ENCODE peak calls at places on chromosomes 12 and 14, in nine cellular contexts. I is tibial artery, P is psoas muscle, D is transverse colon, K is ovary, F is heart right ventricle, M is lung, Q is OCI-LY7, N is K562. X is an unnamed sample.

GRCh38 chr14:56570295-56570694 is 9.3 kb upstream of the TMEM260 start:
- DNase-seq in I (no peak), P (no peak), D (no peak), K (no peak), F (no peak), M (no peak), Q (no peak), N (no peak), X (no peak)

GRCh38 chr12:2794261-2794735 is 472 bp upstream of the FKBP4 start:
- DNase-seq in I (peak; percentile 23), P (peak; percentile 30), D (peak; percentile 26), K (no peak), F (no peak), M (no peak), Q (peak; percentile 7), N (no peak), X (no peak)

GRCh38 chr14:22850944-22851790 is 14.8 kb downstream of the MMP14 start:
- DNase-seq in I (peak; percentile 94), P (peak; percentile 88), D (peak; percentile 72), K (peak; percentile 92), F (peak; percentile 92), M (peak; percentile 68), Q (no peak), N (no peak), X (no peak)

GRCh38 chr14:74647834-74648361 is 35.9 kb upstream of the LTBP2 start:
- DNase-seq in I (no peak), P (no peak), D (no peak), K (peak; percentile 55), F (no peak), M (no peak), Q (no peak), N (no peak), X (no peak)

GRCh38 chr14:76413962-76414665 is 38.2 kb downstream of the ESRRB start:
- DNase-seq in I (no peak), P (no peak), D (no peak), K (no peak), F (no peak), M (no peak), Q (no peak), N (no peak), X (no peak)

GRCh38 chr14:55240526-55241178 is 30.6 kb upstream of the FBXO34 start:
- DNase-seq in I (no peak), P (no peak), D (no peak), K (no peak), F (no peak), M (no peak), Q (no peak), N (no peak), X (no peak)

GRCh38 chr14:24367506-24368214 is at the start of gene NFATC4:
- DNase-seq in I (peak; percentile 88), P (peak; percentile 67), D (peak; percentile 84), K (peak; percentile 87), F (peak; percentile 89), M (peak; percentile 76), Q (peak; percentile 95), N (peak; percentile 66), X (peak; percentile 93)

GRCh38 chr14:74548881-74549280 is 55.3 kb downstream of the ISCA2 start:
- DNase-seq in I (peak; percentile 97), P (peak; percentile 88), D (no peak), K (no peak), F (peak; percentile 78), M (peak; percentile 63), Q (no peak), N (no peak), X (no peak)

GRCh38 chr14:89534896-89535615 is 118.0 kb upstream of the FOXN3 start:
- DNase-seq in I (no peak), P (no peak), D (no peak), K (no peak), F (no peak), M (no peak), Q (no peak), N (no peak), X (no peak)

GRCh38 chr14:77660754-77661153 is 44.3 kb upstream of the SPTLC2 start:
- DNase-seq in I (no peak), P (no peak), D (no peak), K (no peak), F (no peak), M (no peak), Q (no peak), N (no peak), X (no peak)

GRCh38 chr14:31843361-31844091 is 233.6 kb upstream of the ARHGAP5 start:
- DNase-seq in I (no peak), P (no peak), D (peak; percentile 34), K (no peak), F (no peak), M (no peak), Q (no peak), N (no peak), X (no peak)

GRCh38 chr14:59754256-59754655 is 116.3 kb downstream of the RTN1 start:
- DNase-seq in I (no peak), P (no peak), D (no peak), K (no peak), F (no peak), M (no peak), Q (no peak), N (no peak), X (no peak)

GRCh38 chr12:91523831-91524230 is 341.2 kb upstream of the DCN start:
- DNase-seq in I (no peak), P (no peak), D (no peak), K (no peak), F (no peak), M (no peak), Q (no peak), N (no peak), X (no peak)

GRCh38 chr12:88409257-88409656 is 171.0 kb downstream of the KITLG start:
- DNase-seq in I (no peak), P (no peak), D (no peak), K (no peak), F (no peak), M (no peak), Q (no peak), N (no peak), X (no peak)

GRCh38 chr12:13195848-13196301 is 651 bp upstream of the EMP1 start:
- DNase-seq in I (no peak), P (no peak), D (peak; percentile 61), K (no peak), F (no peak), M (no peak), Q (no peak), N (no peak), X (peak; percentile 55)

GRCh38 chr12:98574110-98574509 is 19.4 kb upstream of the SLC25A3 start:
- DNase-seq in I (no peak), P (no peak), D (peak; percentile 50), K (no peak), F (no peak), M (no peak), Q (no peak), N (no peak), X (peak; percentile 10)

GRCh38 chr14:64937821-64938193 is 4.7 kb downstream of the GPX2 start:
- DNase-seq in I (no peak), P (no peak), D (no peak), K (no peak), F (no peak), M (no peak), Q (no peak), N (peak; percentile 10), X (peak; percentile 26)
- TF ChIP-seq CTCF in I (peak; percentile 53), P (peak; percentile 37), D (peak; percentile 25), K (no peak), F (peak; percentile 29), M (no peak), Q (peak; percentile 36), N (no peak), X (peak; percentile 30)

DNA sequence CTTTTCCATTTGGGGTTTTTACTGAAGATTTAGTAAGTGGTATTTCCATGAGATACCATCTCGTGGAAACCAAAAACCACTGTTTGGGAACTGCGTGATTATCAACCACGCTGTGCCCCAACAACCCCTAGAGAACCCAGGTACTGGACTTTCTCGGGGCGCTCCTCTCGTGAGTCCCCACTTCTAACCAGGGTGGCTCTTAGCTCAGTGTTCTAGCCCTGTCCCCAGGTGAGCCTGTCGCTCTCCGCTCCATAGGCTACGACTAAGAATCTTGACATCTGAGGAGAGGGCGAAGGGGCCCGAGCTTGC is 686 bp downstream of the MCRS1 start:
- DNase-seq in I (no peak), P (no peak), D (no peak), K (no peak), F (no peak), M (no peak), Q (no peak), N (no peak), X (no peak)
- H3K4me1 ChIP-seq in I (no peaks in the 10 kb centered on the region), P (peaks cover 42% of the 10 kb centered on the region), D (peaks cover 17% of the 10 kb centered on the region), K (peaks cover 8% of the 10 kb centered on the region), F (peaks cover 37% of the 10 kb centered on the region), M (peaks cover 8% of the 10 kb centered on the region), Q (peaks cover 19% of the 10 kb centered on the region), N (peaks cover 5% of the 10 kb centered on the region), X (peaks cover 11% of the 10 kb centered on the region)

GRCh38 chr12:41067941-41068645 is 120.0 kb upstream of the PDZRN4 start:
- DNase-seq in I (no peak), P (no peak), D (no peak), K (no peak), F (no peak), M (no peak), Q (no peak), N (no peak), X (no peak)
- TF ChIP-seq CTCF in I (no peak), P (no peak), D (no peak), K (no peak), F (no peak), M (no peak), Q (no peak), N (no peak), X (no peak)

DNA sequence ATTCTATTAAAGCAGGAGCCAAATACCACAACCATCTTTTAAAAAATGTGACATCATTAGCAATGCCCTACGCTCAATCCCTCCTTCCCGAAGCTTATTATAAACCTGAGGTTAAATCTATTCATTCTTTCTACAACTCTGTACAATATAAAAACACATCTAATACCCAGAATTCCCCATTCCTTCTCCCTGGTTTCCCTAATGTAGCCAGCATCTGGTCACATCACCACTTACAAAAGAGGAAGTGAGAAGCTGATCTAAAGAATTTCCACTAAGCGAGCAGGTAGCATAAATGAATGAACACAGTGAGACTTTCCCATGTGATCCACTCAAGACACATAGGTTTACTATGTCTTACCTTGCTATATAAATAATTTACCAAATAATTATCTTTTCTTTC is 90.4 kb downstream of the LRP6 start:
- DNase-seq in I (no peak), P (no peak), D (no peak), K (no peak), F (no peak), M (no peak), Q (peak; percentile 52), N (no peak), X (no peak)
- H3K4me1 ChIP-seq in I (no peaks in the 10 kb centered on the region), P (peaks cover 14% of the 10 kb centered on the region), D (peaks cover 7% of the 10 kb centered on the region), K (peaks cover 3% of the 10 kb centered on the region), F (no peaks in the 10 kb centered on the region), M (peaks cover 3% of the 10 kb centered on the region), Q (no peaks in the 10 kb centered on the region), N (no peaks in the 10 kb centered on the region), X (no peaks in the 10 kb centered on the region)

GRCh38 chr14:78972440-78972839 is 802.3 kb downstream of the NRXN3 start:
- DNase-seq in I (no peak), P (no peak), D (no peak), K (no peak), F (no peak), M (no peak), Q (no peak), N (no peak), X (no peak)
- TF ChIP-seq CTCF in I (no peak), P (no peak), D (no peak), K (no peak), F (no peak), M (no peak), Q (no peak), N (no peak), X (no peak)